ENCODE peak calls at places on chromosomes 5 and 9, in nine cellular contexts. W is MM.1S; G is mammary epithelial cell; H is body of pancreas; A is CD8-positive, alpha-beta T cell; Q is upper lobe of right lung; O is lower lobe of right lung; N is heart right ventricle; R is PC-3. V is an unnamed sample. For H3K9me3, the result is how much of the 10 kb centered on the place peaks cover.

GRCh38 chr9:20872340-20872977 is 159.0 kb downstream of the HACD4 start:
- DNase-seq in A (no peak), W (no peak), N (no peak), R (peak), Q (no peak), G (peak), O (no peak), H (no peak), V (no peak)

GRCh38 chr9:101536938-101537337 is 3.3 kb downstream of the RNF20 start:
- DNase-seq in W (no peak), N (no peak), H (peak), Q (no peak), O (no peak), G (peak), A (peak), R (peak), V (no peak)

GRCh38 chr5:113162770-113163169 is 186.2 kb downstream of the DCP2 start:
- DNase-seq in Q (no peak), R (peak), A (no peak), N (no peak), G (peak), O (no peak), H (no peak), W (no peak), V (no peak)

GRCh38 chr9:109168170-109168569 is 1.1 kb upstream of the FRRS1L start:
- DNase-seq in G (no peak), W (no peak), N (no peak), O (no peak), R (no peak), A (no peak), H (no peak), Q (no peak), V (no peak)

GRCh38 chr5:109326864-109327263 is 82.9 kb downstream of the PJA2 start:
- DNase-seq in A (no peak), O (no peak), H (no peak), Q (no peak), N (no peak), R (no peak), W (no peak), G (no peak), V (no peak)

GRCh38 chr5:134370306-134370870 is 981 bp upstream of the UBE2B start:
- DNase-seq in N (no peak), R (no peak), Q (no peak), H (no peak), G (peak), W (no peak), O (no peak), A (no peak), V (no peak)

GRCh38 chr9:36306481-36307306 is 48.4 kb upstream of the GNE start:
- DNase-seq in O (no peak), A (no peak), H (no peak), Q (no peak), N (no peak), W (no peak), R (peak), G (peak), V (no peak)

GRCh38 chr5:92969191-92969780 is 611.7 kb downstream of the NR2F1-AS1 start:
- DNase-seq in N (no peak), A (no peak), R (no peak), O (no peak), Q (no peak), H (no peak), G (no peak), W (no peak), V (no peak)

GRCh38 chr5:32587067-32587551 is 1.8 kb downstream of the SUB1 start:
- DNase-seq in O (no peak), R (no peak), Q (no peak), H (no peak), G (no peak), A (no peak), N (no peak), W (peak), V (no peak)

GRCh38 chr5:169933127-169933526 is 47.2 kb downstream of the INSYN2B start:
- DNase-seq in Q (no peak), A (no peak), W (no peak), N (no peak), R (peak), G (no peak), O (no peak), H (no peak), V (no peak)

GRCh38 chr5:32574540-32575175 is 10.7 kb upstream of the SUB1 start:
- DNase-seq in H (no peak), N (no peak), Q (no peak), G (no peak), O (no peak), A (no peak), R (no peak), W (no peak), V (no peak)

GRCh38 chr9:101457003-101457402 is 21.4 kb upstream of the ALDOB start:
- DNase-seq in Q (no peak), W (no peak), A (no peak), G (no peak), N (no peak), R (no peak), O (no peak), H (no peak), V (no peak)

DNA sequence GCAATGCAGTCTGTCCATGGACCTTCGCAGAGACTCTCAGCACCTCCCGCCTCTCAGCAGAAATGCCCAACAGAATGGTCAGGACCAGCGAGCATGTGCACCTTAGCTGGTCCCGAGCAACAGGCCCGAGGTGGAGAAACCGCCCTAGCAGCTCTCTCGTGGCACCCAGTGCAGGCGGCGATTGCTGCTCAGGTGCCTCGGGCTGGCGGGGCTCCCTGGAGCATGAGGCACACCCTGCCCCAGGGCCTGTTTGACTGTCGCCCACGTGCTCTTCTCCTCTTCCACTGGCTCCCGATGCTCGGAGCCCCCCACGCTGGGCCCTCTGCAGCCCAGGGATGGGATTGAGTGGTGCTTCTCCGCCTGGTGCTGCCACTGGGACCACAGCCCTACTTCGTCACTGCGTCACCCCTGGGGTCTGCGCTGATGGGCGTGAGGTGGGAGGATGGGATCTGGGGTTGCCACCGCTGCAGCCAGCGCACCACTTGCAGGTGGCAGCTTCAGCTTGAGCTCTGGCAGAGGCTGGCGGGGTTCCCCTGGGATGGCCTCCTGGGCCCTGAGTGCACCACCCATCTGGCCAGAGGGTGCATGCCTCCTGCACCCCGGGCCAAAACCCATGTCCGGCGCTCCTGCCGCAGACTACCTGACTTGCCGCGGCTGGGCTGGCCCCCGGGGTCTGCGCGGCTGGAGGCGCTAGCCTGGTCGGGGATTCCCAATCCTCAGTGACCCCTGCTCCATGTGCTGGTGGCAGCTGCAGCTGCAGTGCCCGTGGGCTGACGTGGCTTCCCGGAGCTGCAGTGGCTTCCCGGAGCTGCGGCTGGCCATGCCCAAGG is 244.2 kb downstream of the FOXD4L6 start:
- DNase-seq in O (peak), H (no peak), A (no peak), G (no peak), R (no peak), W (peak), Q (peak), N (no peak), V (peak)
- H3K9me3 ChIP-seq in O (half or more), H (under half), A (under half), G (under half), R (under half), W (under half), Q (half or more), N (half or more), V (half or more)

GRCh38 chr9:131709741-131710499 is 30.0 kb downstream of the RAPGEF1 start:
- DNase-seq in A (peak), N (no peak), R (no peak), Q (no peak), H (no peak), O (no peak), W (no peak), G (peak), V (no peak)
- H3K4me3 ChIP-seq in A (no peak), N (peak), R (no peak), Q (no peak), H (no peak), O (no peak), W (no peak), G (no peak), V (peak)

DNA sequence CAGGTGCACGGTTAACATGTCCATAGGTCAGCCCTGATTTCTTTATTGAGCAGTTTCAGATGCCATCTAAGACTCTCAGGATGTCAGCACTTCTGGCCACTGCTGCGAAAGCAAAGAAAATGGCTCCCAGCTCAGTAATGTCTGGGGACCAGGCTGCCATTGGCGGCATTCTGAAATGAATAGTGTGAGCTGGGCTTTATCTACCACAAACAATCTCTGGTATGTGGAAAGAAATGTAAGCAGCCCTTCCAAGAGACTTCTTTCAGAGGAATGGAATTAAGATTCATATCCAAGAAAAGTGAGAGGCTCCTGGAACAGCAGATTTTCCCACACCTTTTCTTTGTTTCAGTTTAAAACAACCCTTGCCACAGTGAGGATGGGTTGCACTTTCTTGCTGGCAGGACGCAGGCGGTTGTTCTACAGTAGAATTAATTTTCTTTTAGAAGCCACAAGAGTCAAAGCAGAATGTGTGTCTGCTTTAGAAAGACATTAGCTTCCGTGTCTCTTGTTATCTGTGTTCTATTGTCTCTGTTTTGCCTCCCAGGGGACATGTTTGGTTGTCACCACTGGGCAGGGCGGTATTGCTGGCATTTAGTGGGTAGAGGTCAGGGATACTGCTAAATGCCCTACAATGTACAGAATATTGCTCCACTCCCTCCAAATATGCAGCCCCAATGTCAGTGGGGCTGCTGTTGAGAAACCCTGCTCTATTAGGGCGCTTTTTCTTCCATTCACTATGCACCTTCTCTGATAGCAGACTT is 149.9 kb upstream of the ANKH start:
- DNase-seq in H (no peak), A (no peak), Q (no peak), R (peak), W (no peak), O (no peak), N (no peak), G (no peak), V (no peak)
- H3K27ac ChIP-seq in H (no peak), A (no peak), Q (no peak), R (no peak), W (no peak), O (no peak), N (no peak), G (no peak), V (peak)

DNA sequence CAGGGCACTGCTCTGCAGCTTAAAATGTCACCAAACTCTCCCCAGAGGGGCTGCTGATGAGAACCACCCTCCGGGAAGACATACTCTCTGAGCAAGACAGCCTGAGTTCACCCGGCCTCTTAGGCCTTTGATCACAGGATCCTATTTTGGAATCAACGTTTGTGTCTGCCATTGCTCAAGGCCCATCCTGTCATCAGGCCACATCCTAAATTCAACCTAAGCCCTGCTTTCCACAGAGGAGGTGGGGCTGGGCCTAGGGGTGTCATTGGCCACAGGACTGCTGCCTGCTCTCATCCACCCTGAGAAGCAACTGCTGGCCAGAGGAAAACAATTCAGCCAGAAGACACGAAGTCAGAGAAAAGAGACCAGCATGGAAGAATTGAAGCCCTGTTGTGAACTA is 351.1 kb upstream of the IRX2 start:
- DNase-seq in O (no peak), N (no peak), Q (no peak), W (no peak), H (no peak), G (no peak), R (no peak), A (no peak), V (no peak)
- H3K9me3 ChIP-seq in O (under half), N (under half), Q (under half), W (under half), H (under half), G (under half), R (under half), A (under half), V (under half)

GRCh38 chr5:135934939-135935338 is 19.8 kb downstream of the LECT2 start:
- DNase-seq in Q (no peak), N (no peak), R (no peak), A (no peak), G (no peak), W (peak), H (no peak), O (no peak), V (no peak)

GRCh38 chr5:135930949-135931295 is 23.9 kb downstream of the LECT2 start:
- DNase-seq in W (no peak), G (no peak), A (no peak), H (no peak), Q (no peak), O (no peak), R (no peak), N (no peak), V (no peak)

GRCh38 chr5:135930029-135930948 is 24.5 kb downstream of the LECT2 start:
- DNase-seq in N (no peak), G (no peak), W (no peak), R (no peak), O (no peak), H (no peak), Q (no peak), A (no peak), V (no peak)
- H3K4me3 ChIP-seq in N (peak), G (peak), W (no peak), R (no peak), O (peak), H (no peak), Q (peak), A (no peak), V (peak)

GRCh38 chr9:131650254-131650653 is 89.6 kb downstream of the RAPGEF1 start:
- DNase-seq in W (no peak), H (no peak), R (no peak), O (peak), Q (no peak), G (peak), A (no peak), N (no peak), V (no peak)
- H3K27ac ChIP-seq in W (no peak), H (no peak), R (no peak), O (peak), Q (peak), G (peak), A (no peak), N (no peak), V (no peak)

GRCh38 chr5:43704243-43704642 is 101.3 kb downstream of the NNT start:
- DNase-seq in W (no peak), O (no peak), A (no peak), G (no peak), N (no peak), R (no peak), Q (no peak), H (no peak), V (no peak)
- H3K9me3 ChIP-seq in W (under half), O (under half), A (under half), G (under half), N (under half), R (under half), Q (under half), H (under half), V (under half)

DNA sequence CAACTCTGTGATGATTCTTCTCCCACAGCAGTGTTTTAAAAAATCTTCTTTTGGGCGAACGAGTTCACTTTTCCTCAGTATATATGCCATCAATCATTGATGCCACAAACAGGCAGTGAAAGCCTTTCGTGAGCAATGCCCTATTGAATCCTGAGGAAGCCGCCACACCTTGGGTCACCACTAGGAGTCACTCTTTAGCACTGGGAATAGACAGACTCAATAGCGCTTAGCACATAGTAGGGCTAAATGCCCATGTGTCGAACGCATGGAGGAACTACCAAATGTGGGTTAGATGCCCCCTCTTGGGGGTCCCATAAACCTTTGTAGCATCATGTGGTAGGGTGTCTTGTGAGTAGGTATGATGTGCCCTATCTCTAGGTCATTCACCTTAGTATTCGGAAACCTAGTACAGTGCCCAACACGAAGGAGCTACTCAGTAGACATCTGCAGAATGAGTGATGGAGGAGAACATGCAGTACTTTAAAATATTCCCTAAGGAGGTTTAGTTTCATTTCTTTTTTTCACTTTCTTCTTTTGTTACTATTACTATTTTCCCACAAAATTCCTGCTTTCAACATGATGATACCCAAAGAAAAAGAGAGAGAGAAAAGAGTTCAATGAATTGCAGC is 603.7 kb downstream of the BNC2 start:
- DNase-seq in Q (no peak), H (no peak), W (no peak), A (no peak), O (no peak), G (no peak), R (peak), N (no peak), V (no peak)
- H3K4me3 ChIP-seq in Q (peak), H (no peak), W (peak), A (no peak), O (peak), G (no peak), R (peak), N (no peak), V (peak)

DNA sequence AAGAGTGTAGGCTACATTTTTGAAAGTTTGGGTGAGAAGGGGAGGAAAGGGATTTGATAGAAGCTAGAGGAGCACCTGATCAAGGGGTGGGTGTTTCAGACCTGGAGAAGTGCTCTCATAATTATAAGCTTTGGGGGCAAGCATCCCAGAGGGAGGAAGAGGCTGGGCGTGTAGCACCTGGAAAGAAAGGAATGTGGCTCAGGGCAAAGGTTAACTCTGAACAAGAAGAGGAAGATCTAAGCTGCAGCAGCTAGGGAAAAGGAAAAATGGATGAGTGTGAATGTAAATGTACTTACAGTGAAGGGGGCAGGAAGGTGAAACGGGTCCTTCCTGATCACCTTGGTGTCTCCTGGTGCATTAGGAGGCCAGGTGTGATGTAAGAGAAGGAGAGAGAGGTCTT is 49.8 kb upstream of the ANKRD55 start:
- DNase-seq in G (no peak), N (no peak), O (no peak), H (no peak), W (no peak), R (no peak), Q (no peak), A (no peak), V (no peak)
- H3K27ac ChIP-seq in G (no peak), N (no peak), O (no peak), H (no peak), W (no peak), R (peak), Q (no peak), A (no peak), V (no peak)

DNA sequence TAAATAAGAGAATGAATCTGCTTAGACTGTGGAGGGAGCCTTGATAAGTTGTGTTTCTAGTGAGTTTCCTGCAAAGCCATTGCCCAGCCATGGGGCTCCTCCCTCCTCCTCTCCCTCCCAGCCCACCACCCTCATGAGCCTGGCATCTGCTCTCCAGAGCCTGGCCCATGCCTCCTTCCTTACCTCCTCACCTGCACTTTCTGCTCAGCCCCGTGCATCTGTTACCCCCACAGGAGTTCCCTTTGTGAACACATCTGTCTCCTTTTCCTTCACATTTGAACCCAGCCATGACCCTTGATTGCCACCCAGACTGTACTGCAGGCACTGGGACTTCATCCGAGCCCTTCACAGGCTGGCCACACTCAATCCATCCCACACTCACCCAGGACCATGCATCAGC is 395.6 kb downstream of the IRX2 start:
- DNase-seq in R (no peak), W (no peak), N (no peak), A (no peak), O (no peak), G (no peak), Q (no peak), H (no peak), V (no peak)
- H3K9me3 ChIP-seq in R (under half), W (under half), N (under half), A (under half), O (under half), G (under half), Q (under half), H (under half), V (under half)